ENCODE peak calls at places on chromosomes 11 and 22, in four cellular contexts. S is CD4-positive, CD25-positive, alpha-beta regulatory T cell; N is CD8-positive, alpha-beta memory T cell; V is right lobe of liver. I is an unnamed sample.

GRCh38 chr22:40533712-40534378 is 102.7 kb downstream of the MRTFA start:
- DNase-seq in S (peak; percentile 37), V (no peak), N (peak; percentile 61), I (peak; percentile 85)

GRCh38 chr11:113408206-113408605 is 20.6 kb downstream of the ANKK1 start:
- DNase-seq in N (no peak), V (no peak), S (no peak), I (no peak)

GRCh38 chr11:61505640-61506155 is 2.9 kb upstream of the LRRC10B start:
- DNase-seq in S (no peak), V (no peak), N (no peak), I (no peak)

GRCh38 chr22:43263645-43264514 is 76.9 kb upstream of the TTLL12 start:
- DNase-seq in S (peak; percentile 44), V (peak; percentile 76), N (peak; percentile 84), I (no peak)

GRCh38 chr11:26943636-26944035 is 50.3 kb upstream of the FIBIN start:
- DNase-seq in N (no peak), V (no peak), S (no peak), I (no peak)

GRCh38 chr11:95145430-95146063 is 55.9 kb downstream of the ENDOD1 start:
- DNase-seq in S (no peak), N (no peak), V (no peak), I (no peak)

GRCh38 chr11:101567086-101567485 is 16.7 kb downstream of the TRPC6 start:
- DNase-seq in N (no peak), S (no peak), V (no peak), I (no peak)

GRCh38 chr22:38006906-38007305 is 22.6 kb upstream of the SOX10 start:
- DNase-seq in V (no peak), N (no peak), S (no peak), I (peak; percentile 58)

GRCh38 chr11:56950510-56950909 is 38.2 kb upstream of the OR5AK2 start:
- DNase-seq in V (no peak), N (no peak), S (no peak), I (no peak)

GRCh38 chr11:19437760-19438159 is 197.0 kb upstream of the E2F8 start:
- DNase-seq in N (no peak), V (no peak), S (no peak), I (peak; percentile 86)

DNA sequence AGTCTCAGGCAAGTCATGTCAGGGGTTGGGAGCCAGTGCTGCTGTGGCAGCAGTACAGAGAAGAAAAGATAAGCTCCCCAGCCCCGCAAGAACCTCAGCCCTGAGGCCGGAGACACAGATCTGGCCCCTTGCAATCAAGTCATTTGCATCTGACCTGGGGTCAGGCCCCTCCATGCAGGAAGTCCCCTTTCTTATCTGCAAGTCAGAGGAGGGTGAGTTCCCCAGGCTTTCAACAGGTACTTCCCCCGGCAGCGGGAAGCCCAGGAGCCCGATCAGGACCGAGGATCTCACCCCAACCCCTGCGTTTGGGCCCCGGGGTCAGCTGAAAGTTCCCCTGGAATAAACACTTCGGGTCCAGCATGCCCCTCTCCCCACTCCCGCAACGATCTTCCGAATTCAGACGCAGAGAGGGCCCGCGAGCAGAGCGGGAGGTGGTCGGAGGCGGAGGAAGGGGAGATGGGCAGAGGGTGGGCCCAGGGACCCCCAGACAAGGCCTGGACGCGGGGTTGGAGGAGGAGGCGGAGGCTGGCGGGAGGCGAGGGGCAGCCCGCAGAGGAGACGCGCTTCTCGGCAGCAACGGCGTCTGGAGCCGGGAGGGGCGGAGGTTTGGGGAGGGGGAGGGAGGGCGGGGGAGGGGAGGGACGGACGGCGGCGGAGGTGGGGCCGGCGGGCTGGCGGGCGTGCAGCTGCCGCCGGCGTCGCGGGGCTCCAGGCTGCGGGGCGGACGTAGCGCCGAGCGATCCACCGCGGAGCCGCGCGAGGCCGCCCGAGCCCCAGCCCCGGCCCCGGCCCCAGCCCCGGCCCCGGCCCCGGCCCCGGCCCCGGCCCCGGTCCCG is at the start of gene TSPAN18:
- DNase-seq in S (peak; percentile 28), N (peak; percentile 22), V (no peak), I (peak; percentile 89)
- H3K27ac ChIP-seq in S (peak within 1 kb of the TSS; percentile 71), N (peak within 1 kb of the TSS; percentile 16), V (no peak within 1 kb of the TSS), I (no peak within 1 kb of the TSS)

DNA sequence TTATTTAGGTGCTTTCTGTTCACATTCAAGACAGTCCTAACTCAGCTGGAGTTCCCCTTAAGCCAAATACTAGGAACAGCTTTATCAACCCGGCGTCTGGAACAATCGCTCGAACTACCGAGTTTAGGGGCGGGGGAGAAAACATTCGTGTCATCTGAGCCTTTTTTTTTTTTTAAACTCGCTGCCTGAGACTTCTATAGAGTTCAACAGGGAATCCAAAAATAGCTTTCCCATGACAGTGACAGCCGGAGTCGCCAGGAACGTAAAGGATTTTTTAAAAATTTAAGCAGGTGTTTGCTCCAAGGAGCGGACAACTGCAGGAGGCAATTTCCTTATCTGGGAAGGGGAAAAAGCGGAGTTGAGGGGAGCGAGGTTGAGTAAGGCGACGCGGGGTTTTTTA is 807 bp downstream of the TRAF6 start:
- DNase-seq in V (no peak), S (no peak), N (peak; percentile 17), I (no peak)
- H3K27ac ChIP-seq in V (peak overlapping the region; percentile 92), S (peak overlapping the region; percentile 73), N (peak overlapping the region; percentile 82), I (peak overlapping the region; percentile 82)

DNA sequence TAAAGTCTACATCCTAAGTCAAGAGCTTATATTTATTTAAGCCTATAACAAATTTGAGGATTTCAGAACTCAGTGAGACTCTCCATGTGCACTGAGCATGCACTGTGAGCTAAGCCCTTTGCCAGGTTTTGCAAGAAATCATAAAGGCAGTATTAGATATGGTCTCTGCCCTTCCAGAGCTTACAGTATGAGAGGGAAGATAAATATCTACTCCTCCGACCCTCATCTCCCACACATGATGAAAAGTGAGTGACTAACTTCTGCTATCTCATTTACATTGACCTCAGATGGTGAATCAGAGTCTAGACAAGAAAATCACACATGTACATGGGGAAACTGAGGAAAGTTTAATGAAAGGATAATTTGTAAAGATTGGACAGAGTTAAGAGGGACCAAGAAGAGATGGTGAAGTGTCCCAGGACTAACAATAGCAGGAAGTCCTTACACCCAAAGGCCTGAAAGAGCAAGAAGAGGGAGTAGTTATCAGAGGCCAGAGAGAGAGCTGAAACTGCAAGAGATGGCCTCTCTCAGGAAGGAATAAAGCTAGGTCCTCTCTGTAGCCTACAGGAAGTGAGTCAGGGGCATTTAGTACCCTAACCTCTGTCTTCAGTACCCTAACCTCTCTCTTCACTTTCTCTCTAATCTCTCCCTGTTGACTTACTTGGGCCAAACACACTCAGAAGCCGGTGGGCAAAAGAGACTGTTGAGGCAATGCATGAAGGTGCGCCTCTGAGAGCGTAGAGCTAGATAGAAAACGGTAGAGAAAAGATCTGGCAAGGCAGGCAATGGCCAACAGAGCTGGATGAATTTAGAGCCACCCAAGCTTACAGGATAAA is 23.0 kb upstream of the BLID start:
- DNase-seq in N (no peak), S (no peak), V (no peak), I (peak; percentile 4)
- H3K27ac ChIP-seq in N (no peak overlapping the region), S (no peak overlapping the region), V (no peak overlapping the region), I (peak overlapping the region; percentile 87)

GRCh38 chr22:35915477-35916013 is 113.1 kb downstream of the RBFOX2 start:
- DNase-seq in S (no peak), N (no peak), V (no peak), I (peak; percentile 32)
- H3K27ac ChIP-seq in S (no peak overlapping the region), N (no peak overlapping the region), V (peak overlapping the region; percentile 76), I (peak overlapping the region; percentile 38)

GRCh38 chr11:45984192-45984591 is 61.7 kb downstream of the LARGE2 start:
- DNase-seq in S (no peak), V (no peak), N (no peak), I (no peak)
- H3K27ac ChIP-seq in S (no peak overlapping the region), V (no peak overlapping the region), N (no peak overlapping the region), I (no peak overlapping the region)